ENCODE peak calls at places on chromosome 13, in six cellular contexts. D is activated naive CD4-positive, alpha-beta T cell treated with anti-CD3 and anti-CD28 coated beads for 36 hours; R is CMK; Z is Peyer's patch; U is IMR-90; S is aorta. Q is an unnamed sample.

GRCh38 chr13:51782026-51782710 is 21.8 kb downstream of the DHRS12 start:
- DNase-seq in R (no peak), S (no peak), D (no peak), Z (peak; percentile 66), U (no peak), Q (no peak)

GRCh38 chr13:34034411-34034810 is 216.5 kb downstream of the RFC3 start:
- DNase-seq in R (no peak), D (no peak), U (no peak), Z (no peak), S (no peak), Q (no peak)

GRCh38 chr13:111883571-111884343 is 183.2 kb upstream of the SOX1 start:
- DNase-seq in S (no peak), Z (peak; percentile 19), U (no peak), D (no peak), R (no peak), Q (no peak)

GRCh38 chr13:113805431-113806103 is 46.5 kb downstream of the TMEM255B start:
- DNase-seq in R (no peak), D (no peak), Z (no peak), U (no peak), S (peak; percentile 71), Q (no peak)

GRCh38 chr13:99995503-99996176 is 14.1 kb downstream of the ZIC2 start:
- DNase-seq in U (no peak), Z (no peak), R (no peak), S (no peak), D (no peak), Q (peak; percentile 75)

GRCh38 chr13:47897411-47898050 is 103.5 kb downstream of the SUCLA2 start:
- DNase-seq in R (no peak), D (no peak), Z (no peak), U (peak; percentile 36), S (no peak), Q (peak; percentile 73)

GRCh38 chr13:63517376-63517775 is 2101.7 kb upstream of the PCDH20 start:
- DNase-seq in Z (no peak), R (no peak), S (no peak), D (no peak), U (peak; percentile 82), Q (peak; percentile 84)

GRCh38 chr13:25222740-25223139 is 50.7 kb upstream of the AMER2 start:
- DNase-seq in U (no peak), S (no peak), D (no peak), Z (no peak), R (no peak), Q (no peak)

GRCh38 chr13:23966691-23967615 is 69.7 kb upstream of the C1QTNF9B start:
- DNase-seq in U (peak; percentile 15), Z (no peak), R (no peak), D (peak; percentile 38), S (no peak), Q (no peak)

GRCh38 chr13:45809810-45810394 is 41.7 kb downstream of the SIAH3 start:
- DNase-seq in D (no peak), S (no peak), U (no peak), R (no peak), Z (no peak), Q (no peak)

GRCh38 chr13:105914637-105915036 is 620.8 kb downstream of the EFNB2 start:
- DNase-seq in R (no peak), D (no peak), S (no peak), Z (no peak), U (peak; percentile 95), Q (peak; percentile 58)

GRCh38 chr13:47085346-47085745 is 188.5 kb upstream of the HTR2A start:
- DNase-seq in D (no peak), S (no peak), U (peak; percentile 44), Z (no peak), R (no peak), Q (no peak)

GRCh38 chr13:57633141-57633949 is 1.8 kb downstream of the PCDH17 start:
- DNase-seq in D (no peak), Z (peak; percentile 47), S (peak; percentile 89), U (no peak), R (no peak), Q (no peak)

GRCh38 chr13:27929868-27930267 is 10.1 kb downstream of the PDX1 start:
- DNase-seq in U (no peak), Z (no peak), D (no peak), S (no peak), R (no peak), Q (no peak)

GRCh38 chr13:113620036-113620435 is 35.5 kb downstream of the TFDP1 start:
- DNase-seq in Z (no peak), S (peak; percentile 52), R (no peak), D (no peak), U (no peak), Q (no peak)